ENCODE peak calls at places on chromosome 1, in seven cellular contexts. F is cardiac muscle cell, M is breast epithelium, C is uterus, R is keratinocyte, K is suprapubic skin, D is mammary epithelial cell. W is an unnamed sample.
A peak's percentile ranks its signal among the peaks of the same experiment; 100 is the strongest.

GRCh38 chr1:183551924-183552323 is 38.3 kb downstream of the NCF2 start:
- DNase-seq in F (no peak), M (no peak), C (no peak), R (no peak), K (no peak), D (no peak), W (no peak)

GRCh38 chr1:159089184-159089791 is 12.7 kb upstream of the AIM2 start:
- DNase-seq in F (no peak), M (no peak), C (no peak), R (no peak), K (no peak), D (no peak), W (no peak)

GRCh38 chr1:62210960-62211359 is 16.3 kb downstream of the L1TD1 start:
- DNase-seq in F (no peak), M (no peak), C (no peak), R (no peak), K (no peak), D (peak; percentile 35), W (no peak)

GRCh38 chr1:94012686-94013330 is 103.6 kb upstream of the GCLM start:
- DNase-seq in F (no peak), M (no peak), C (no peak), R (no peak), K (no peak), D (no peak), W (no peak)

GRCh38 chr1:11429935-11430334 is 49.0 kb upstream of the DISP3 start:
- DNase-seq in F (no peak), M (no peak), C (no peak), R (no peak), K (no peak), D (no peak), W (no peak)

GRCh38 chr1:243501002-243501401 is 245.2 kb downstream of the SDCCAG8 start:
- DNase-seq in F (peak; percentile 37), M (no peak), C (no peak), R (no peak), K (no peak), D (peak; percentile 91), W (no peak)

GRCh38 chr1:11797525-11798216 is 8.1 kb downstream of the MTHFR start:
- DNase-seq in F (peak; percentile 98), M (no peak), C (no peak), R (no peak), K (no peak), D (no peak), W (no peak)

GRCh38 chr1:178311164-178311563 is 185.6 kb downstream of the CLEC20A start:
- DNase-seq in F (peak; percentile 43), M (no peak), C (no peak), R (no peak), K (no peak), D (no peak), W (no peak)

GRCh38 chr1:75969550-75969949 is 37.3 kb upstream of the ASB17 start:
- DNase-seq in F (no peak), M (no peak), C (no peak), R (peak; percentile 59), K (no peak), D (peak; percentile 84), W (no peak)

GRCh38 chr1:154198756-154199562 is 7.1 kb upstream of the TPM3 start:
- DNase-seq in F (peak; percentile 75), M (no peak), C (peak; percentile 58), R (no peak), K (no peak), D (peak; percentile 48), W (no peak)

GRCh38 chr1:43358121-43358745 is 548 bp upstream of the CDC20 start:
- DNase-seq in F (no peak), M (no peak), C (no peak), R (no peak), K (no peak), D (no peak), W (no peak)

GRCh38 chr1:232767381-232768074 is 37.7 kb upstream of the MAP10 start:
- DNase-seq in F (peak; percentile 75), M (no peak), C (peak; percentile 89), R (peak; percentile 78), K (peak; percentile 84), D (peak; percentile 78), W (peak; percentile 95)

GRCh38 chr1:235090406-235091069 is 38.1 kb downstream of the TOMM20 start:
- DNase-seq in F (peak; percentile 26), M (no peak), C (peak; percentile 16), R (no peak), K (no peak), D (no peak), W (no peak)

GRCh38 chr1:32247983-32248889 is 1.2 kb downstream of the FAM167B start:
- DNase-seq in F (peak; percentile 76), M (peak; percentile 83), C (peak; percentile 84), R (no peak), K (peak; percentile 92), D (peak; percentile 65), W (no peak)

GRCh38 chr1:109622103-109622892 is 2.7 kb downstream of the AMPD2 start:
- DNase-seq in F (no peak), M (no peak), C (no peak), R (no peak), K (no peak), D (no peak), W (no peak)
- H3K4me3 ChIP-seq in F (no peak overlapping the region), M (no peak overlapping the region), C (no peak overlapping the region), R (no peak overlapping the region), K (no peak overlapping the region), D (no peak overlapping the region), W (peak overlapping the region; percentile 83)

DNA sequence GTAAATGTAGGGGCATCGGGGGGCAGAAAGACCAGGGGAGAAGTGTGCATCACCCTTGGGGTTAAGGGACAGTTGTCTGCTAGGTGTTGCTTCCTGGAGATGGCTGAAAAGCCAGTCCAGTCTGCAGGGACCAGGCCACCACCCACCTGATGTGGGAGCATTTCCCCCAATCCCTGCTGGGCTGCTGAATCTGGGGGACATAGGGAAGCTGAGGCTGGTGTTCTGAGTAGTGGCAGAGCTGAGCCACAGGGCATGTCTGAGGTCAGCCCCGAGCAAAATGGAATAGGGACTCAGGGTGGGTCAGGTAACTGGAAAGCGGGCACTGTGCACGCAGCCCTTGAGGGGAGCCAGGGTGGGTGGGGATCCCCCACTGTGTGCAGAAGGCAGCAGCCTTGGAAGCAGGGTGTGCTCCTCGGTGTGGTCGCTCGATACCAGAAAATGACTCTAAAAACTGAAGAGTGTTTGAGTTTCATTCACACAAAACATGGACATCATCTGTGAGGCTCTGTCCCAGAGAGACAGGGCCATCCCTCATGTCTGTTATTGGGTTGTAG is 2.4 kb upstream of the CCNL2 start:
- DNase-seq in F (no peak), M (no peak), C (no peak), R (no peak), K (no peak), D (no peak), W (no peak)
- H3K36me3 ChIP-seq in F (peaks cover 39% of the 10 kb centered on the region), M (no peaks in the 10 kb centered on the region), C (no peaks in the 10 kb centered on the region), R (peaks cover 36% of the 10 kb centered on the region), K (peaks cover 63% of the 10 kb centered on the region), D (peaks cover 27% of the 10 kb centered on the region), W (no peaks in the 10 kb centered on the region)

GRCh38 chr1:220787069-220787614 is 429 bp downstream of the MTARC1 start:
- DNase-seq in F (no peak), M (no peak), C (no peak), R (no peak), K (no peak), D (peak; percentile 43), W (no peak)

GRCh38 chr1:220786057-220786336 is 716 bp upstream of the MTARC1 start:
- DNase-seq in F (no peak), M (no peak), C (no peak), R (no peak), K (no peak), D (no peak), W (no peak)

GRCh38 chr1:220784751-220785150 is 2.0 kb upstream of the MTARC1 start:
- DNase-seq in F (no peak), M (no peak), C (no peak), R (no peak), K (no peak), D (no peak), W (no peak)

GRCh38 chr1:220786337-220787068 is at the start of gene MTARC1:
- DNase-seq in F (peak; percentile 76), M (no peak), C (no peak), R (no peak), K (no peak), D (no peak), W (no peak)

DNA sequence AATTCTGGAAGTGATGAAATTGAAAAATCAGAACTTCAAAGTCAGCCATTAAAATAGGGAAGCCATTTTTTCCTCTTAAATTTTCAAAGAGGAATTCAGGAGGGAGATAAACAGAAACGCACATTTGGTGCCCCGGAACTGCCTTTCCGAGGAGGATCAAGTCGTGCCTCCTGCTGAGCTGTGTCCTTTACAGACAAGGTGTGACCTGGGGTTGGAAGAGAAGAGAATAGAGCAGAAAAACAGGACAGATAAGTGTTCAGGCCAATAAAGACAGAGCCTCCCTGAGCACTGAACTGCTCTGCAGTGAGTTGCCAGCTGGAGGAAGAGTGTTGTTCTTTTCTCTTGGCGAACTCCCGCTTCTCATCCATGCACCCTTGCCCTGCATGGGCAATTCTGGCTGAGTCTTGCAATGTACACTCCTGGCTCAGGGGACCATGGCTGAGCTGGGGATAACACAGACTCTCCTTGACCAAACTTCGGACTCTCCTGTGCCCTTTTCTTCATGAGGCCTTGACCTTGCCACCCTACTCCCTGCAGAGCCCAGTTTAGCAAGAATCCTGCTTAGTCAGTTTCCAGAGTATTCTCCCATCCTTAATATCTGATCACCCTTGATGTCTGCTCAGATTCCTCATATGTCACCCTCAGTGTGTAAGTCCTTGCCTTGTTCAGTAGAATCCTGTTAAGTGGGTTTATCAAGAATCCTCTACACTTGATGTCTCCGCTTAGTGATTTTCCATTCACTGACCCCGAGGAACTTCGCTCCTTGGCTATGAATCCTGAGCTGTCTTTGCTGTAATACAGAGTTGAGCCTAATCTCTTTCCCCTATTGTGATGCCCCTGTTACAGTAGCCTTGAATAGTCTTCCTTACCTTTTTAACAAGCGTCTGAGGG is 1.3 kb upstream of the MTARC1 start:
- DNase-seq in F (no peak), M (no peak), C (no peak), R (no peak), K (no peak), D (no peak), W (no peak)
- H3K4me3 ChIP-seq in F (no peak overlapping the region), M (no peak overlapping the region), C (no peak overlapping the region), R (no peak overlapping the region), K (no peak overlapping the region), D (no peak overlapping the region), W (no peak overlapping the region)

GRCh38 chr1:38892976-38893375 is 11.6 kb upstream of the GJA9 start:
- DNase-seq in F (no peak), M (no peak), C (no peak), R (no peak), K (no peak), D (no peak), W (no peak)

GRCh38 chr1:38899560-38899959 is 18.2 kb upstream of the GJA9 start:
- DNase-seq in F (no peak), M (no peak), C (no peak), R (no peak), K (no peak), D (no peak), W (no peak)

GRCh38 chr1:38896169-38896568 is 14.8 kb upstream of the GJA9 start:
- DNase-seq in F (no peak), M (no peak), C (no peak), R (no peak), K (no peak), D (no peak), W (no peak)

DNA sequence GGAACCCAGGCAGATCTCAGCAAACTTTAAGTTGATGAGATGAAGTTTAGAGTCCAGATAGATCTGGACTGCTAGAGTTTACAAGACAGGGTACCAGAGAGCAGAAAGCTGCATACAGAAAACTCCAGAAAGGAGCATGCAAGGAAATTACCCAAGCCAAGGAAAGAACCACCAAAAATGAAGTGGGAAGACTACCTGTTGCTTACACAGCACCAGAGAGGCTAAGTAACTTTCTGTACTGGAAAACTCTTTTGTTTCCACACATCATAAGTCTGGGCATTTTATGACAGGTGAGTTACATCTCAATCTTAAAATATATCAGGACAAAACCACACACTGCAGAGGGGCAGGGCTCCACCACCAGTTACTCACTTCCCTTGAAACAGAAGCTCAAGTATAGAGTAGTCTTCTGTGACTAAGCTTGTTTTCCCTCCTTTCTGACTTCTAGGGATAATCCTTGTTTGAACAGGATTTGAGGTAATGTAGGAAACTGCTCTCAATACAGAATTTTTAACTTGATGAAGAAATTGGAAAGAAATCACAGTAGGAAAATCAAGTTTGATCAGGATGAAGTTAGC is 17.4 kb upstream of the GJA9 start:
- DNase-seq in F (no peak), M (no peak), C (no peak), R (no peak), K (no peak), D (peak; percentile 81), W (no peak)
- H3K36me3 ChIP-seq in F (no peaks in the 10 kb centered on the region), M (no peaks in the 10 kb centered on the region), C (no peaks in the 10 kb centered on the region), R (no peaks in the 10 kb centered on the region), K (peaks cover 2% of the 10 kb centered on the region), D (no peaks in the 10 kb centered on the region), W (no peaks in the 10 kb centered on the region)

W was measured in vagina.